ENCODE peak calls at places on chromosomes 2 and 18, in five cellular contexts. T is NCI-H345, Y is AG20443, I is NCI-H1092 treated with DMSO at 0.1 percent for 48 hours, X is fibroblast of lung. N is an unnamed sample.

GRCh38 chr2:17272170-17272569 is 246.1 kb downstream of the RAD51AP2 start:
- DNase-seq in T (no peak), X (no peak), Y (no peak), I (peak; percentile 33), N (no peak)

GRCh38 chr2:3738454-3738853 is 35.1 kb downstream of the DCDC2C start:
- DNase-seq in T (peak; percentile 25), Y (no peak), I (peak; percentile 6), X (peak; percentile 23), N (peak; percentile 30)

GRCh38 chr2:26925100-26925791 is 45.2 kb upstream of the MAPRE3 start:
- DNase-seq in X (no peak), Y (no peak), I (no peak), T (no peak), N (no peak)

GRCh38 chr18:11987527-11987926 is 6.2 kb downstream of the IMPA2 start:
- DNase-seq in I (no peak), T (no peak), X (peak; percentile 70), Y (peak; percentile 30), N (no peak)

GRCh38 chr2:213021971-213022899 is 129.2 kb downstream of the IKZF2 start:
- DNase-seq in X (peak; percentile 45), Y (peak; percentile 43), I (no peak), T (no peak), N (peak; percentile 38)

GRCh38 chr18:50011813-50012445 is 183.0 kb downstream of the MYO5B start:
- DNase-seq in X (peak; percentile 62), Y (peak; percentile 20), T (no peak), I (no peak), N (peak; percentile 75)

GRCh38 chr2:170975943-170976270 is 46.9 kb downstream of the GORASP2 start:
- DNase-seq in I (no peak), T (no peak), Y (no peak), X (no peak), N (no peak)

GRCh38 chr2:118763797-118764196 is 83.7 kb downstream of the EN1 start:
- DNase-seq in Y (peak; percentile 91), I (no peak), T (no peak), X (peak; percentile 7), N (no peak)

GRCh38 chr2:96808176-96808837 is 7.8 kb upstream of the CNNM3 start:
- DNase-seq in I (no peak), X (no peak), T (no peak), Y (no peak), N (peak; percentile 64)

GRCh38 chr2:105802587-105802986 is 57.9 kb downstream of the NCK2 start:
- DNase-seq in Y (no peak), X (no peak), I (no peak), T (peak; percentile 57), N (no peak)

GRCh38 chr2:205659922-205660321 is 22.4 kb upstream of the NRP2 start:
- DNase-seq in T (peak; percentile 70), Y (no peak), I (no peak), X (no peak), N (no peak)

GRCh38 chr2:239222346-239223028 is 178.3 kb downstream of the HDAC4 start:
- DNase-seq in T (no peak), Y (peak; percentile 43), I (no peak), X (peak; percentile 87), N (peak; percentile 77)

GRCh38 chr2:28240937-28241336 is 151.7 kb upstream of the FOSL2 start:
- DNase-seq in Y (no peak), T (no peak), I (no peak), X (no peak), N (no peak)

GRCh38 chr2:173291412-173291811 is 63.3 kb upstream of the CDCA7 start:
- DNase-seq in I (no peak), Y (no peak), X (no peak), T (no peak), N (no peak)

GRCh38 chr18:25278415-25278814 is 73.6 kb downstream of the ZNF521 start:
- DNase-seq in I (no peak), X (peak; percentile 34), Y (no peak), T (no peak), N (peak; percentile 22)

GRCh38 chr2:224433442-224433841 is 31.5 kb upstream of the FAM124B start:
- DNase-seq in T (no peak), X (no peak), I (no peak), Y (no peak), N (no peak)

GRCh38 chr2:26721267-26722032 is 28.9 kb downstream of the KCNK3 start:
- DNase-seq in Y (no peak), X (no peak), T (no peak), I (no peak), N (no peak)

GRCh38 chr2:102025016-102025491 is 33.3 kb downstream of the IL1R2 start:
- DNase-seq in I (no peak), Y (peak; percentile 28), T (no peak), X (peak; percentile 71), N (peak; percentile 84)

GRCh38 chr2:63000801-63001200 is 49.8 kb upstream of the OTX1 start:
- DNase-seq in Y (no peak), T (no peak), I (no peak), X (peak; percentile 56), N (peak; percentile 64)

GRCh38 chr2:120613742-120614481 is 121.8 kb upstream of the GLI2 start:
- DNase-seq in Y (peak; percentile 80), T (no peak), X (peak; percentile 65), I (no peak), N (peak; percentile 40)

GRCh38 chr2:46363535-46364170 is 66.4 kb downstream of the EPAS1 start:
- DNase-seq in I (no peak), Y (peak; percentile 44), X (peak; percentile 86), T (no peak), N (peak; percentile 75)

GRCh38 chr2:238256111-238256510 is 16.3 kb upstream of the HES6 start:
- DNase-seq in Y (no peak), X (no peak), I (no peak), T (no peak), N (no peak)

GRCh38 chr2:171999125-171999524 is 628 bp upstream of the METAP1D start:
- DNase-seq in Y (no peak), I (peak; percentile 23), X (peak; percentile 2), T (no peak), N (no peak)

GRCh38 chr18:13375302-13376255 is 157.0 kb downstream of the LDLRAD4 start:
- DNase-seq in Y (peak; percentile 95), X (peak; percentile 81), I (no peak), T (no peak), N (peak; percentile 79)

GRCh38 chr2:1502891-1503304 is 89.6 kb downstream of the TPO start:
- DNase-seq in X (no peak), Y (no peak), I (no peak), T (no peak), N (no peak)

GRCh38 chr2:86368181-86368824 is 30.9 kb upstream of the REEP1 start:
- DNase-seq in I (peak; percentile 6), T (no peak), Y (peak; percentile 71), X (peak; percentile 64), N (peak; percentile 55)

GRCh38 chr2:127081826-127082633 is 24.9 kb downstream of the BIN1 start:
- DNase-seq in I (no peak), T (no peak), X (peak; percentile 53), Y (no peak), N (peak; percentile 71)

GRCh38 chr2:60976875-60977561 is 40.5 kb upstream of the PEX13 start:
- DNase-seq in I (no peak), X (no peak), T (no peak), Y (no peak), N (no peak)

GRCh38 chr2:120468136-120468535 is 122.2 kb downstream of the INHBB start:
- DNase-seq in T (no peak), Y (no peak), X (no peak), I (no peak), N (no peak)

GRCh38 chr2:7574385-7574784 is 657.2 kb downstream of the RNF144A start:
- DNase-seq in I (no peak), T (no peak), Y (no peak), X (no peak), N (no peak)